ENCODE peak calls at places on chromosomes 2 and 18, in ten cellular contexts. F is uterus, I is left lung, P is stomach, N is IMR-90, Q is lower lobe of right lung, E is Peyer's patch, M is tibial nerve, A is right lobe of liver, S is cardiac muscle cell. C is an unnamed sample. For H3K4me1 and H3K9me3, the result is how much of the 10 kb centered on the place peaks cover.

GRCh38 chr2:54629914-54630609 is 93.4 kb upstream of the EML6 start:
- DNase-seq in F (no peak), I (no peak), P (peak), N (peak), Q (no peak), E (no peak), M (peak), A (peak), S (peak), C (no peak)

GRCh38 chr2:165074884-165075283 is 119.6 kb upstream of the SLC38A11 start:
- DNase-seq in F (no peak), I (no peak), P (no peak), N (no peak), Q (no peak), E (no peak), M (no peak), A (no peak), S (no peak), C (no peak)

GRCh38 chr18:75687626-75688025 is 260.1 kb upstream of the SMIM21 start:
- DNase-seq in F (no peak), I (no peak), P (no peak), N (no peak), Q (no peak), E (no peak), M (no peak), A (no peak), S (no peak), C (no peak)

GRCh38 chr2:201973316-201973715 is 60.3 kb upstream of the FZD7 start:
- DNase-seq in F (no peak), I (no peak), P (no peak), N (no peak), Q (no peak), E (no peak), M (no peak), A (no peak), S (no peak), C (no peak)

GRCh38 chr2:19198376-19198775 is 160.0 kb downstream of the OSR1 start:
- DNase-seq in F (no peak), I (no peak), P (no peak), N (peak), Q (no peak), E (no peak), M (peak), A (no peak), S (peak), C (no peak)

GRCh38 chr2:224586127-224586702 is 1.1 kb upstream of the CUL3 start:
- DNase-seq in F (no peak), I (no peak), P (no peak), N (no peak), Q (no peak), E (no peak), M (no peak), A (no peak), S (no peak), C (no peak)

GRCh38 chr2:9771481-9772017 is 71.7 kb upstream of the TAF1B start:
- DNase-seq in F (no peak), I (peak), P (no peak), N (peak), Q (no peak), E (no peak), M (peak), A (no peak), S (peak), C (no peak)

GRCh38 chr2:100272848-100273329 is 49.4 kb downstream of the LONRF2 start:
- DNase-seq in F (peak), I (no peak), P (no peak), N (peak), Q (no peak), E (no peak), M (no peak), A (no peak), S (peak), C (no peak)

GRCh38 chr2:12754643-12755042 is 37.9 kb downstream of the TRIB2 start:
- DNase-seq in F (no peak), I (no peak), P (no peak), N (no peak), Q (no peak), E (no peak), M (no peak), A (no peak), S (no peak), C (no peak)

GRCh38 chr2:109396338-109397180 is 217.2 kb downstream of the SEPTIN10 start:
- DNase-seq in F (no peak), I (peak), P (no peak), N (no peak), Q (no peak), E (no peak), M (no peak), A (no peak), S (peak), C (no peak)

GRCh38 chr2:85133751-85134254 is 611 bp downstream of the TCF7L1 start:
- DNase-seq in F (peak), I (peak), P (peak), N (peak), Q (peak), E (no peak), M (no peak), A (peak), S (peak), C (peak)

GRCh38 chr18:23155537-23155936 is 20.3 kb downstream of the CABLES1 start:
- DNase-seq in F (no peak), I (no peak), P (no peak), N (no peak), Q (no peak), E (no peak), M (no peak), A (no peak), S (no peak), C (no peak)

GRCh38 chr2:65326276-65326675 is 98.6 kb downstream of the ACTR2 start:
- DNase-seq in F (no peak), I (no peak), P (no peak), N (no peak), Q (no peak), E (no peak), M (no peak), A (no peak), S (no peak), C (no peak)

GRCh38 chr2:191202881-191203397 is 42.3 kb upstream of the MYO1B start:
- DNase-seq in F (peak), I (no peak), P (no peak), N (peak), Q (no peak), E (no peak), M (no peak), A (no peak), S (peak), C (no peak)

GRCh38 chr2:230130668-230131364 is 62.1 kb upstream of the SLC16A14 start:
- DNase-seq in F (peak), I (no peak), P (no peak), N (peak), Q (no peak), E (no peak), M (peak), A (peak), S (peak), C (peak)

GRCh38 chr2:129782618-129782960 is 196.9 kb upstream of the RAB6C start:
- DNase-seq in F (no peak), I (no peak), P (no peak), N (no peak), Q (no peak), E (no peak), M (no peak), A (peak), S (no peak), C (no peak)

GRCh38 chr18:32049393-32050161 is 31.0 kb downstream of the RNF125 start:
- DNase-seq in F (no peak), I (peak), P (peak), N (no peak), Q (peak), E (peak), M (peak), A (peak), S (no peak), C (peak)

GRCh38 chr2:12014088-12014960 is 267.9 kb downstream of the LPIN1 start:
- DNase-seq in F (no peak), I (no peak), P (no peak), N (peak), Q (peak), E (no peak), M (no peak), A (peak), S (peak), C (no peak)

GRCh38 chr2:15047184-15047583 is 414.7 kb downstream of the LRATD1 start:
- DNase-seq in F (no peak), I (peak), P (no peak), N (no peak), Q (no peak), E (no peak), M (no peak), A (no peak), S (no peak), C (no peak)

GRCh38 chr2:197877038-197877437 is 72.6 kb downstream of the PLCL1 start:
- DNase-seq in F (no peak), I (no peak), P (no peak), N (no peak), Q (no peak), E (no peak), M (no peak), A (no peak), S (no peak), C (no peak)

GRCh38 chr2:31694444-31694843 is 113.7 kb upstream of the SRD5A2 start:
- DNase-seq in F (no peak), I (no peak), P (no peak), N (peak), Q (no peak), E (no peak), M (no peak), A (no peak), S (peak), C (no peak)

GRCh38 chr18:62510744-62511143 is 12.1 kb upstream of the ZCCHC2 start:
- DNase-seq in F (no peak), I (no peak), P (no peak), N (no peak), Q (no peak), E (no peak), M (no peak), A (no peak), S (no peak), C (no peak)

GRCh38 chr2:216549926-216550690 is 51.5 kb downstream of the RPL37A start:
- DNase-seq in F (peak), I (no peak), P (no peak), N (no peak), Q (no peak), E (no peak), M (no peak), A (no peak), S (no peak), C (no peak)

GRCh38 chr2:173217106-173217840 is 137.4 kb upstream of the CDCA7 start:
- DNase-seq in F (no peak), I (peak), P (no peak), N (peak), Q (no peak), E (no peak), M (no peak), A (no peak), S (no peak), C (no peak)

GRCh38 chr18:56721031-56721430 is 69.9 kb downstream of the WDR7 start:
- DNase-seq in F (no peak), I (no peak), P (no peak), N (no peak), Q (no peak), E (no peak), M (no peak), A (no peak), S (peak), C (no peak)

GRCh38 chr18:11570770-11571169 is 38.6 kb upstream of the SLC35G4 start:
- DNase-seq in F (no peak), I (no peak), P (no peak), N (peak), Q (no peak), E (no peak), M (no peak), A (no peak), S (peak), C (no peak)

GRCh38 chr2:170895023-170895759 is 33.9 kb upstream of the GORASP2 start:
- DNase-seq in F (no peak), I (no peak), P (no peak), N (no peak), Q (no peak), E (no peak), M (no peak), A (no peak), S (peak), C (no peak)

GRCh38 chr2:104033399-104033798 is 820.5 kb upstream of the POU3F3 start:
- DNase-seq in F (no peak), I (no peak), P (no peak), N (no peak), Q (no peak), E (no peak), M (no peak), A (no peak), S (no peak), C (peak)

GRCh38 chr2:241811952-241812729 is 3.1 kb downstream of the NEU4 start:
- DNase-seq in F (no peak), I (peak), P (no peak), N (no peak), Q (no peak), E (no peak), M (no peak), A (no peak), S (no peak), C (no peak)

GRCh38 chr2:144256996-144257707 is 262.8 kb downstream of the ZEB2 start:
- DNase-seq in F (no peak), I (no peak), P (no peak), N (peak), Q (no peak), E (no peak), M (no peak), A (no peak), S (peak), C (no peak)

GRCh38 chr2:160336091-160336490 is 136.0 kb upstream of the ITGB6 start:
- DNase-seq in F (no peak), I (no peak), P (no peak), N (peak), Q (no peak), E (no peak), M (no peak), A (no peak), S (peak), C (no peak)

GRCh38 chr2:128606837-128607236 is 288.2 kb upstream of the HS6ST1 start:
- DNase-seq in F (peak), I (no peak), P (no peak), N (no peak), Q (peak), E (no peak), M (no peak), A (no peak), S (no peak), C (peak)

GRCh38 chr2:206085742-206086445 is at the start of gene INO80D:
- DNase-seq in F (peak), I (peak), P (peak), N (peak), Q (peak), E (peak), M (peak), A (peak), S (peak), C (peak)

GRCh38 chr18:46344416-46345180 is 240.4 kb downstream of the HAUS1 start:
- DNase-seq in F (no peak), I (peak), P (no peak), N (no peak), Q (no peak), E (no peak), M (no peak), A (no peak), S (no peak), C (no peak)

GRCh38 chr18:46346896-46347630 is 242.9 kb downstream of the HAUS1 start:
- DNase-seq in F (no peak), I (no peak), P (no peak), N (no peak), Q (no peak), E (no peak), M (no peak), A (no peak), S (no peak), C (no peak)

GRCh38 chr18:46345181-46345465 is 240.9 kb downstream of the HAUS1 start:
- DNase-seq in F (no peak), I (no peak), P (no peak), N (no peak), Q (no peak), E (no peak), M (no peak), A (no peak), S (no peak), C (no peak)

GRCh38 chr18:46343940-46344372 is 239.8 kb downstream of the HAUS1 start:
- DNase-seq in F (no peak), I (no peak), P (no peak), N (no peak), Q (peak), E (peak), M (peak), A (peak), S (no peak), C (peak)

DNA sequence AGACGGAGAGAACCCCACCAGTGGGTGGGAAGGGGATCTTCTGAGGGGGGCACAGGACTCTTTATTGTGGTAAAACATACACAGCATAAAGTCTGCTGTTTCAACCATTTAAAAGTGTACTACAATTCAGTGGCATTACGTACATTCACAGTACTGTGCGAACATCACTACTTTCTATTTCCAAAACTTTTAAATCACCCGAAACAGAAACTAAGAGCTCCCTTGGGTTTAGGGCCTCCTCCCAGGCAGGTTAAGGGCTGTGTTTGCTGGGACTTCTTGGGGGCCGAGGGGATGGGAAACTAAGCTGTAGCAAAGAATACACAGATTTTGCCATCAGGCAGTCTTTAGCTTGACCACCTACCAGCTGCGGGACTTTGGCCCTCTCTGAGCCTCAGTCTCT is 242.0 kb downstream of the HAUS1 start:
- DNase-seq in F (no peak), I (no peak), P (no peak), N (no peak), Q (no peak), E (no peak), M (no peak), A (no peak), S (no peak), C (no peak)
- H3K4me1 ChIP-seq in F (under half), I (under half), P (under half), N (under half), Q (under half), E (under half), M (under half), A (under half), S (under half), C (under half)

GRCh38 chr18:78740876-78741275 is 238.7 kb upstream of the SALL3 start:
- DNase-seq in F (no peak), I (no peak), P (no peak), N (no peak), Q (no peak), E (no peak), M (no peak), A (no peak), S (no peak), C (no peak)

GRCh38 chr18:78743078-78743477 is 236.5 kb upstream of the SALL3 start:
- DNase-seq in F (no peak), I (no peak), P (peak), N (no peak), Q (no peak), E (no peak), M (no peak), A (no peak), S (no peak), C (no peak)

GRCh38 chr18:78742346-78742745 is 237.3 kb upstream of the SALL3 start:
- DNase-seq in F (peak), I (no peak), P (peak), N (no peak), Q (no peak), E (no peak), M (no peak), A (no peak), S (no peak), C (no peak)

GRCh38 chr18:78739843-78740677 is 239.6 kb upstream of the SALL3 start:
- DNase-seq in F (peak), I (no peak), P (peak), N (no peak), Q (no peak), E (no peak), M (no peak), A (no peak), S (no peak), C (no peak)

DNA sequence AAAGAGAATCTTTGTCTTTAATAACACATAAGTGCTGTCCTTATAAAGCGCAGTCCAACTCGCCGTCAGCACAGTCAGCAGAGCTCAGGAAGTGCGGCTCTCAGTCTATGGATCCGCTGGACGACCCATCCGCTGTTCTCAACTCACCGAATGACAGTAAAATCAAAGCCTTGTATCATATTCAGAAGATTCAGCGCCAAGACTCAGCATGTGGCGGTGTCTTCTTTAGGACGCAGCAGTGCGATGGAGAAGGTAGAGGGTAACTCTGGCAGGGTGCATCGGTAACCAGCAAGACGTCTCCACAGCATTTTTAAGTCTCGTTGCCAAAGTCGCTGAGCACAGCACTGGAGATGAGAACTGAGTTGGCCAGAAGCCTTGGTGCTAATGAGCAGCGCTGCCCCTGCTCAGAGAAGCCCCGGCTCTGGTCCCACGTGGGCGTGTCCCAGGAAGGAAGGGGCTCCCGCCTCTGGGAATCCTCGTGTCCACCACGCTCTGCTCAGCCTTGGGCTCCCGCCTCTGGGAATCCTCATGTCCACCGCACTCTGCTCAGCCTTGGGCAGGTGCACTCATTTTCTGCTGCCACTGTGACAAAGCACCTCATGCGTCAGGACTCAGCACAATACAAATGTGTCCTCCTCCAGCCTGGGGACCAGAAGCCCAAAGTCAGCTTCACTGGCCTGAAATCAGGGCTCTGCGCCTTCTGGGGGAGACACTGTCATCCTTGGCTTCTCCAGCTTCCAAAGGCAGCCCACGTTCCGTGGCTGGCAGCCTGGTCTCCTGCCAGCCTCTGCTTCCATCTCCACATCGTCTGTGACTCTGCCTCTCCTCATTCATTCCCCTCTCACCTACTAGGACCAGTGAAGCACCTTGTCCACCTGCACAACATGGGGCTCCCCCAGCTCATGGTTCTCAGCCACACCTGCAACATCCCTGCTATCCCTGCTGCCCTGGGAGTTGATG is 238.0 kb upstream of the SALL3 start:
- DNase-seq in F (peak), I (no peak), P (peak), N (no peak), Q (no peak), E (no peak), M (no peak), A (no peak), S (no peak), C (no peak)
- H3K9me3 ChIP-seq in F (under half), I (under half), P (under half), N (half or more), Q (under half), E (under half), M (under half), A (under half), S (under half), C (under half)

DNA sequence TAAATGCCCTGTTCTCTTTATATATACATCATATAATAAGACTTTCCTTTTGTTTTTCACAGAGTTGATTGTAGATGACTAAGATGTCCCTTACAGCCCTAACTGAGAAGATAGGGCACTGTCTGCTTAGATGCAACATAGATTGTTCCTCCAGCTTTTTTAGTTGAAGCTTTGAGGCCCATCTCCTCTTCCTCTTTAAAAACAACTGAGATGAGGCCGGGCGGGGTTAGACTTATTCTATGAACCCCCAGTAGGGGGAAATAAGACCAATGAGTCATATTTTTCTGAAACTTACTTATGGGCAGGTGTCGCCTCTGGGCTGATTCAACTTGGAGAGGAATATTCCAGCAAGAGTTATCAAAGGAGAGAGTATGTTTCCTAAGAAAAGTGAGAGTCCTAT is 84.6 kb downstream of the FBXO15 start:
- DNase-seq in F (no peak), I (no peak), P (no peak), N (no peak), Q (no peak), E (no peak), M (no peak), A (no peak), S (no peak), C (no peak)
- TF ChIP-seq CTCF in F (no peak), I (no peak), P (no peak), N (no peak), Q (no peak), E (no peak), M (no peak), A (no peak), S (no peak), C (no peak)

GRCh38 chr2:68043719-68044498 is 18.9 kb downstream of the C1D start:
- DNase-seq in F (no peak), I (no peak), P (no peak), N (peak), Q (no peak), E (no peak), M (no peak), A (no peak), S (no peak), C (no peak)

GRCh38 chr2:68050353-68050752 is 12.5 kb downstream of the C1D start:
- DNase-seq in F (no peak), I (no peak), P (no peak), N (no peak), Q (no peak), E (no peak), M (no peak), A (no peak), S (no peak), C (no peak)

GRCh38 chr2:68045337-68045736 is 17.5 kb downstream of the C1D start:
- DNase-seq in F (no peak), I (no peak), P (no peak), N (no peak), Q (no peak), E (no peak), M (no peak), A (no peak), S (no peak), C (no peak)

GRCh38 chr2:68046224-68046623 is 16.6 kb downstream of the C1D start:
- DNase-seq in F (no peak), I (no peak), P (no peak), N (no peak), Q (no peak), E (no peak), M (no peak), A (no peak), S (no peak), C (no peak)

GRCh38 chr2:68046642-68047240 is 16.1 kb downstream of the C1D start:
- DNase-seq in F (no peak), I (no peak), P (no peak), N (no peak), Q (no peak), E (no peak), M (no peak), A (no peak), S (no peak), C (no peak)
- H3K4me1 ChIP-seq in F (under half), I (under half), P (under half), N (under half), Q (under half), E (under half), M (under half), A (under half), S (under half), C (under half)

C was measured in mucosa of descending colon.